ENCODE peak calls at places on chromosomes 12 and 14, in six cellular contexts. C is endothelial cell, I is A549, O is kidney epithelial cell, X is HepG2, F is upper lobe of right lung. Y is an unnamed sample.

GRCh38 chr14:56196274-56196673 is 78.1 kb downstream of the PELI2 start:
- DNase-seq in C (no peak), I (no peak), O (no peak), X (no peak), F (no peak), Y (no peak)

GRCh38 chr12:62371661-62372060 is 95.0 kb upstream of the MON2 start:
- DNase-seq in C (no peak), I (no peak), O (no peak), X (no peak), F (no peak), Y (no peak)

GRCh38 chr14:99660006-99660566 is 15.2 kb downstream of the HHIPL1 start:
- DNase-seq in C (no peak), I (no peak), O (no peak), X (no peak), F (no peak), Y (no peak)

GRCh38 chr12:49051777-49052438 is 8.7 kb downstream of the KMT2D start:
- DNase-seq in C (no peak), I (no peak), O (no peak), X (no peak), F (no peak), Y (no peak)

GRCh38 chr12:124445121-124445718 is 122.2 kb downstream of the NCOR2 start:
- DNase-seq in C (no peak), I (no peak), O (no peak), X (no peak), F (no peak), Y (no peak)

GRCh38 chr12:111788178-111788654 is 21.5 kb downstream of the ALDH2 start:
- DNase-seq in C (no peak), I (peak), O (no peak), X (no peak), F (no peak), Y (peak)

GRCh38 chr12:53677612-53678133 is 1.8 kb upstream of the ATP5MC2 start:
- DNase-seq in C (no peak), I (no peak), O (no peak), X (no peak), F (no peak), Y (no peak)

GRCh38 chr12:42716521-42716920 is 127.0 kb upstream of the PRICKLE1 start:
- DNase-seq in C (no peak), I (no peak), O (peak), X (no peak), F (no peak), Y (no peak)

GRCh38 chr12:104132351-104132956 is 5.6 kb downstream of the NFYB start:
- DNase-seq in C (no peak), I (no peak), O (no peak), X (no peak), F (no peak), Y (no peak)

GRCh38 chr14:68965261-68965761 is 13.8 kb downstream of the ACTN1 start:
- DNase-seq in C (no peak), I (no peak), O (no peak), X (no peak), F (no peak), Y (peak)

GRCh38 chr14:34867199-34867598 is 8.0 kb downstream of the BAZ1A start:
- DNase-seq in C (no peak), I (no peak), O (no peak), X (no peak), F (no peak), Y (no peak)

GRCh38 chr12:991350-992278 is 591 bp downstream of the ERC1 start:
- DNase-seq in C (no peak), I (no peak), O (no peak), X (no peak), F (no peak), Y (peak)

GRCh38 chr14:35159742-35160409 is 37.5 kb downstream of the PRORP start:
- DNase-seq in C (no peak), I (peak), O (peak), X (peak), F (no peak), Y (no peak)

GRCh38 chr12:4307593-4308333 is 13.2 kb upstream of the TIGAR start:
- DNase-seq in C (peak), I (peak), O (peak), X (peak), F (peak), Y (peak)

GRCh38 chr12:83886479-83886878 is 1026.1 kb downstream of the SLC6A15 start:
- DNase-seq in C (no peak), I (no peak), O (no peak), X (no peak), F (no peak), Y (no peak)

GRCh38 chr12:99453831-99454538 is 193.6 kb upstream of the GARIN6 start:
- DNase-seq in C (no peak), I (no peak), O (no peak), X (no peak), F (no peak), Y (no peak)

GRCh38 chr12:68319988-68320623 is 12.1 kb downstream of the MDM1 start:
- DNase-seq in C (no peak), I (no peak), O (no peak), X (no peak), F (no peak), Y (no peak)

GRCh38 chr12:49636574-49636973 is 13.2 kb downstream of the PRPF40B start:
- DNase-seq in C (no peak), I (no peak), O (no peak), X (no peak), F (no peak), Y (peak)

GRCh38 chr12:3458041-3458440 is 33.0 kb upstream of the PRMT8 start:
- DNase-seq in C (no peak), I (no peak), O (no peak), X (no peak), F (no peak), Y (no peak)

GRCh38 chr12:388012-388411 is 1.1 kb downstream of the KDM5A start:
- DNase-seq in C (no peak), I (no peak), O (no peak), X (no peak), F (no peak), Y (no peak)

GRCh38 chr14:92964124-92965109 is 41.5 kb downstream of the CHGA start:
- DNase-seq in C (no peak), I (peak), O (no peak), X (no peak), F (peak), Y (no peak)

GRCh38 chr12:24389394-24389793 is 439.9 kb upstream of the SOX5 start:
- DNase-seq in C (no peak), I (no peak), O (no peak), X (no peak), F (no peak), Y (no peak)

GRCh38 chr14:62776300-62776699 is 269.0 kb downstream of the KCNH5 start:
- DNase-seq in C (no peak), I (no peak), O (no peak), X (no peak), F (no peak), Y (no peak)

GRCh38 chr12:121697093-121697698 is 15.4 kb upstream of the TMEM120B start:
- DNase-seq in C (peak), I (peak), O (no peak), X (peak), F (no peak), Y (no peak)

GRCh38 chr14:63179383-63179782 is 24.9 kb upstream of the RHOJ start:
- DNase-seq in C (no peak), I (no peak), O (no peak), X (no peak), F (no peak), Y (no peak)

GRCh38 chr12:132638541-132639408 is 20.2 kb downstream of the P2RX2 start:
- DNase-seq in C (peak), I (peak), O (peak), X (peak), F (no peak), Y (peak)

GRCh38 chr14:99579903-99580570 is 24.0 kb downstream of the CCDC85C start:
- DNase-seq in C (no peak), I (peak), O (peak), X (no peak), F (peak), Y (peak)

GRCh38 chr12:30805959-30806358 is 51.2 kb upstream of the CAPRIN2 start:
- DNase-seq in C (no peak), I (no peak), O (no peak), X (no peak), F (no peak), Y (no peak)

GRCh38 chr12:130087222-130087621 is 75.0 kb upstream of the FZD10 start:
- DNase-seq in C (no peak), I (no peak), O (no peak), X (no peak), F (no peak), Y (no peak)

GRCh38 chr14:71242237-71242748 is 335.0 kb downstream of the PCNX1 start:
- DNase-seq in C (no peak), I (no peak), O (no peak), X (no peak), F (no peak), Y (no peak)

GRCh38 chr12:31324116-31324844 is 1.7 kb downstream of the SINHCAF start:
- DNase-seq in C (peak), I (peak), O (no peak), X (peak), F (peak), Y (peak)

GRCh38 chr12:47864646-47865235 is 40.1 kb downstream of the VDR start:
- DNase-seq in C (no peak), I (no peak), O (no peak), X (no peak), F (no peak), Y (no peak)

GRCh38 chr12:116784238-116784612 is 46.1 kb downstream of the RNFT2 start:
- DNase-seq in C (no peak), I (peak), O (no peak), X (no peak), F (no peak), Y (peak)

GRCh38 chr14:52678591-52678990 is 16.8 kb downstream of the ERO1A start:
- DNase-seq in C (no peak), I (peak), O (no peak), X (peak), F (no peak), Y (no peak)
- TF ChIP-seq CTCF in C (peak), I (peak), O (peak), X (no peak), F (peak), Y (peak)

GRCh38 chr12:54684636-54685630 is 36.8 kb upstream of the DCD start:
- DNase-seq in C (no peak), I (no peak), O (no peak), X (no peak), F (no peak), Y (no peak)

GRCh38 chr12:54688309-54689033 is 40.3 kb upstream of the DCD start:
- DNase-seq in C (no peak), I (no peak), O (no peak), X (no peak), F (no peak), Y (no peak)

GRCh38 chr12:54692353-54692752 is 44.2 kb upstream of the DCD start:
- DNase-seq in C (no peak), I (no peak), O (no peak), X (no peak), F (no peak), Y (no peak)

GRCh38 chr12:54689034-54689372 is 40.8 kb upstream of the DCD start:
- DNase-seq in C (no peak), I (no peak), O (no peak), X (no peak), F (no peak), Y (no peak)

DNA sequence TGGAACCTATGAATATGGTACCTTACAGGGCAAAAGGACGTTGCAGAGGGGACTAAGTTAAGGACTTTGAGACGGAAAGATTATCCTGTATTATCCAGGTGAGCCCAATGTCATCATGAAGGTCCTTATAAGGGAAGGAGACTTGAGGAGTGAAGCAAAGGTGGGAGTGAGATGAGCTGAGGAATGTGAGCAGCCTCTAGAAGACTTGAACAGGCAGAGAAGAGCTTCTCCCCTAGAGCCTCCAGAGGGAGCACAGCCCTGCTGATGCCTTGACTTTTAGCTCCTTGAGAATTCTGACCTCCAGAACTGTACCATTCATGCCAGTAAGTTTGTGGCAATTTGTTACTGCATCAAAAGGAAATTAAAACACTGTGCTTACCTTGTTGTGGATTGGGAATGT is 41.8 kb upstream of the DCD start:
- DNase-seq in C (no peak), I (peak), O (no peak), X (no peak), F (no peak), Y (no peak)
- TF ChIP-seq CTCF in C (no peak), I (no peak), O (peak), X (no peak), F (no peak), Y (peak)

GRCh38 chr14:90318016-90318415 is 13.7 kb downstream of the NRDE2 start:
- DNase-seq in C (no peak), I (no peak), O (no peak), X (no peak), F (no peak), Y (no peak)

GRCh38 chr14:90319173-90319572 is 12.6 kb downstream of the NRDE2 start:
- DNase-seq in C (no peak), I (no peak), O (no peak), X (no peak), F (no peak), Y (no peak)

GRCh38 chr14:90319634-90320541 is 11.9 kb downstream of the NRDE2 start:
- DNase-seq in C (no peak), I (no peak), O (no peak), X (no peak), F (no peak), Y (no peak)
- TF ChIP-seq CTCF in C (no peak), I (no peak), O (no peak), X (no peak), F (no peak), Y (no peak)

DNA sequence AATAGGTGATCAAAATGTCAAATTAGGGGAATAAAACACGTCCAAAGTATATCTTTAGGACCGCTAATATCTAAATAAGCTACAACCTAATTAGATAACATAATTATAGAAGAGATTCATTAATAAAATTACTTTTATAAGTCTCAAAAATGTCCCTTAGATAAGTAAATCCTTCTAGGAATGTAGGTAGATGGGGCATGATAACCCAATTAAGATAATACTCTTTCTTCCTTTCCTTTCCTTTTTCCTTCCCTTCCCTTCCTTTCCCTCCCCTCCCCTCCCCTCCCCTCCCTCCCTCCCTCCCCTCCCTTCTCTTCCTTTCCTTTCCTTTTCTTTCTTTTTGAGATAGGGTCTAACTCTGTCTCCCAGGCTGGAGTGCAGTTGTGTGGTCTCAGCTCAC is 11.0 kb upstream of the SLC2A3 start:
- DNase-seq in C (no peak), I (no peak), O (no peak), X (no peak), F (no peak), Y (no peak)
- TF ChIP-seq CTCF in C (no peak), I (no peak), O (no peak), X (no peak), F (no peak), Y (no peak)

GRCh38 chr12:27971606-27972005 is 927 bp downstream of the PTHLH start:
- DNase-seq in C (no peak), I (no peak), O (no peak), X (peak), F (no peak), Y (no peak)

GRCh38 chr12:27970981-27971489 is 1.5 kb downstream of the PTHLH start:
- DNase-seq in C (no peak), I (no peak), O (no peak), X (no peak), F (no peak), Y (no peak)

GRCh38 chr12:27970391-27970980 is 2.0 kb downstream of the PTHLH start:
- DNase-seq in C (peak), I (peak), O (no peak), X (no peak), F (no peak), Y (no peak)

GRCh38 chr12:27969011-27969900 is 3.3 kb downstream of the PTHLH start:
- DNase-seq in C (peak), I (peak), O (no peak), X (no peak), F (peak), Y (peak)

DNA sequence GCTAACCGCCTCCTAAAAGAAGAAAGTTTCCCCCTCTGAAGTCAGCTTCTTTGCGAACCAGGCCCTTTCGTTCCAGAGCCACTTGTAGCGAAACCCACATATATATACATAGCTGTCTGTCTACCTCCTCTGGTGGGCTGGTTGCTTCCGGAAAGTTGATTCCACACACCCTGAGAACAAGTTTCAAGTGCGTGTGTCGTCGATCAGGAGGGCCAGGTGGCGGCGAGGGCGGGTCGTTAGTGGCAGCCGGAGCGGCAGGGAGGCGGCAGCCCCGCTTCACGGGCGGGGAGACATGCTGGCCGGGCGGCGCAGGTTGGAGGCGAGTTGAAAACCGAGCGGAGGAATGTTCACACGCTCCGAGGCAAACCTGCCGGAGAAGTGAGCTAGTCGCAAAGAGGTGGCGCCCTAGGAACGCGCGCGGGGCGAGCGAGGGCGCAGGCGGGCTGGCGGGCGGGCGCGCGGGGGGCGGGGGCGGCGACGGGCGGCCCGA is 2.6 kb downstream of the PTHLH start:
- DNase-seq in C (peak), I (peak), O (no peak), X (peak), F (peak), Y (peak)
- TF ChIP-seq CTCF in C (no peak), I (peak), O (no peak), X (peak), F (no peak), Y (no peak)

DNA sequence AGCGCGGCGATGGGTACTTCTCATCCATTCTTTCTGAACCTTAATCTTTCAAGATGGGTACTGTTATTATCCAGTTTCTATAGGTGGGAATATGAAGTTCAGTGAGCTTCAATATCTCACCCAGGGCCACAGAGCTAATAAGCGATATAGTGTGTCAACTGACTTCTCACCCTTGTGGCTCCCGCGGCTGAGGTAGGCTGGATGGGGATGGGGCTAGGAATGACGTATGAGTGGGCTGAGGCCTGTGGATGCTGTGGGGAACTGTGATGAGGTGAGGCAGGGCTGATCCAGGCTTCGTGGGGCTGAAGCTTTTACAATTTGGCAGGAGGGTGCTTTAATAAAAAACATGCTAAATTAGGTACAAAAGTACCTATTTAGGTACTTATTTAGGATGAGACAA is 32.9 kb upstream of the ATP23 start:
- DNase-seq in C (no peak), I (no peak), O (no peak), X (no peak), F (no peak), Y (no peak)
- TF ChIP-seq CTCF in C (no peak), I (no peak), O (no peak), X (no peak), F (no peak), Y (no peak)

GRCh38 chr12:108967869-108968540 is 52.9 kb downstream of the SVOP start:
- DNase-seq in C (no peak), I (peak), O (no peak), X (peak), F (no peak), Y (no peak)
- TF ChIP-seq CTCF in C (peak), I (peak), O (peak), X (peak), F (peak), Y (peak)

GRCh38 chr12:87348071-87348470 is 681.1 kb downstream of the C12orf50 start:
- DNase-seq in C (no peak), I (peak), O (no peak), X (no peak), F (no peak), Y (no peak)

GRCh38 chr12:87344699-87345098 is 684.5 kb downstream of the C12orf50 start:
- DNase-seq in C (no peak), I (peak), O (no peak), X (no peak), F (no peak), Y (no peak)
- TF ChIP-seq CTCF in C (peak), I (peak), O (peak), X (no peak), F (no peak), Y (no peak)